ENCODE peak calls at places on chromosomes 2 and 18, in five cellular contexts. One of them, this sample, is unnamed.

GRCh38 chr18:8262221-8262620 is 347.0 kb upstream of the RAB12 start:
- DNase-seq in CD8-positive, alpha-beta memory T cell: no peak
- DNase-seq in neural progenitor cell: no peak
- DNase-seq in hepatocyte: no peak
- DNase-seq in fibroblast of lung: no peak
- DNase-seq in this sample: no peak

GRCh38 chr2:75003773-75004172 is 45.3 kb downstream of the POLE4 start:
- DNase-seq in hepatocyte: no peak
- DNase-seq in fibroblast of lung: no peak
- DNase-seq in neural progenitor cell: no peak
- DNase-seq in CD8-positive, alpha-beta memory T cell: no peak
- DNase-seq in this sample: no peak

GRCh38 chr18:3747176-3747973 is 297.4 kb downstream of the TGIF1 start:
- DNase-seq in CD8-positive, alpha-beta memory T cell: no peak
- DNase-seq in neural progenitor cell: no peak
- DNase-seq in fibroblast of lung: peak; percentile 92
- DNase-seq in hepatocyte: no peak
- DNase-seq in this sample: no peak

GRCh38 chr18:2794159-2794558 is 52.6 kb upstream of the EMILIN2 start:
- DNase-seq in CD8-positive, alpha-beta memory T cell: no peak
- DNase-seq in hepatocyte: no peak
- DNase-seq in fibroblast of lung: no peak
- DNase-seq in neural progenitor cell: no peak
- DNase-seq in this sample: no peak

GRCh38 chr2:196431076-196431475 is 208.4 kb upstream of the CCDC150 start:
- DNase-seq in fibroblast of lung: peak; percentile 51
- DNase-seq in CD8-positive, alpha-beta memory T cell: no peak
- DNase-seq in hepatocyte: no peak
- DNase-seq in neural progenitor cell: no peak
- DNase-seq in this sample: no peak

GRCh38 chr18:62957885-62958472 is 242.6 kb downstream of the PHLPP1 start:
- DNase-seq in neural progenitor cell: peak; percentile 55
- DNase-seq in hepatocyte: no peak
- DNase-seq in fibroblast of lung: peak; percentile 26
- DNase-seq in CD8-positive, alpha-beta memory T cell: peak; percentile 16
- DNase-seq in this sample: no peak

GRCh38 chr2:10821291-10821690 is 8.7 kb upstream of the PDIA6 start:
- DNase-seq in fibroblast of lung: no peak
- DNase-seq in neural progenitor cell: no peak
- DNase-seq in hepatocyte: no peak
- DNase-seq in CD8-positive, alpha-beta memory T cell: no peak
- DNase-seq in this sample: no peak

GRCh38 chr2:240759454-240759853 is 60.6 kb downstream of the KIF1A start:
- DNase-seq in hepatocyte: no peak
- DNase-seq in CD8-positive, alpha-beta memory T cell: no peak
- DNase-seq in neural progenitor cell: no peak
- DNase-seq in fibroblast of lung: peak; percentile 4
- DNase-seq in this sample: no peak

GRCh38 chr18:40157120-40157519 is 1797.9 kb upstream of the PIK3C3 start:
- DNase-seq in CD8-positive, alpha-beta memory T cell: no peak
- DNase-seq in hepatocyte: no peak
- DNase-seq in fibroblast of lung: no peak
- DNase-seq in neural progenitor cell: no peak
- DNase-seq in this sample: no peak

DNA sequence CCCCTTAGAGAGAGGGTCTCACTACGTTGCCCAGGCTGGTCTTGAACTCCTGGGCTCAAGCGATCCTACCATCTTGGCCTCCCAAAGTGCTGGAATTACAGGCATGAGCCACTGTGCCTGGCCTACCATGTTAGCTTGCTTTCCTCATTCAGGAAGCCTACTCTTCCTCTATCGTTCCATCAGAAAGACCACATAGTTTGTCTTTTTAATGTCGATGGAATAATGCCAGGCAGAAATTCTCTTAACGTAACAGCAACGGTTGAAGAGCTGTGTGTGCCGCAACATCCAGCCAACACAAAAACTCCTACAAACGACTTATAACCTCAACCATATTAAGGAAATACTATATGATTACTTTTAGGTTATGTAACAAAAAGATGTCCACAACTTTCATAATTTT is 10.6 kb downstream of the ITGB1BP1 start:
- DNase-seq in CD8-positive, alpha-beta memory T cell: no peak
- DNase-seq in fibroblast of lung: no peak
- DNase-seq in neural progenitor cell: no peak
- DNase-seq in hepatocyte: no peak
- DNase-seq in this sample: no peak
- H3K36me3 ChIP-seq in CD8-positive, alpha-beta memory T cell: peaks cover 12% of the 10 kb centered on the region
- H3K36me3 ChIP-seq in fibroblast of lung: peaks cover 13% of the 10 kb centered on the region
- H3K36me3 ChIP-seq in neural progenitor cell: no peaks in the 10 kb centered on the region
- H3K36me3 ChIP-seq in hepatocyte: no peaks in the 10 kb centered on the region
- H3K36me3 ChIP-seq in this sample: no peaks in the 10 kb centered on the region

GRCh38 chr2:37000988-37001556 is 34.7 kb upstream of the STRN start:
- DNase-seq in hepatocyte: no peak
- DNase-seq in neural progenitor cell: no peak
- DNase-seq in CD8-positive, alpha-beta memory T cell: no peak
- DNase-seq in fibroblast of lung: no peak
- DNase-seq in this sample: no peak

GRCh38 chr2:37005118-37005868 is 39.0 kb upstream of the STRN start:
- DNase-seq in CD8-positive, alpha-beta memory T cell: peak; percentile 11
- DNase-seq in fibroblast of lung: no peak
- DNase-seq in neural progenitor cell: peak; percentile 1
- DNase-seq in hepatocyte: peak; percentile 28
- DNase-seq in this sample: peak; percentile 20

DNA sequence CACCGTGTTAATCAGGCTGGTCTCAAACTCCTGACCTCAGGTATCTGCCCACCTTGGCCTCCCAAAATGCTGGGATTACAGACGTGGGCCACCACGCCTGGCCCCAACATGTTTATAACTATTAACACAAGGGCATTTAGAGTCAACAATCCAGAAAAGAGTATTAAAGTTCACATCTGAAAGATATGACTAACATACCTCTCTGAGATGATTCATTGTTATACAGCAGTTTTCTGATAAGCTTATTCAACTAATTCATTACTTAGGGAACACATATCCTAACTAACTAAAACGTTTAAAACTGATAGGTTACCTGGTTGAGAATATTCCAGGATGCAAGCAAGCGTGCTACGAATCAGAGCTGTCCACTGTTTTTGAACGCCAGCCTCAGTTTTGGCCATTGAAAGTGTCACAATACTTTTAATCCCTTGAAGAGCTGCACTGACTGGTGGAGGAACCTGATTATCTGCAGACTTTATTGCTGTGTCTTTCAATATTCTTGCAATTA is 34.0 kb upstream of the STRN start:
- DNase-seq in hepatocyte: peak; percentile 3
- DNase-seq in fibroblast of lung: peak; percentile 34
- DNase-seq in CD8-positive, alpha-beta memory T cell: no peak
- DNase-seq in neural progenitor cell: no peak
- DNase-seq in this sample: no peak
- H3K36me3 ChIP-seq in hepatocyte: no peaks in the 10 kb centered on the region
- H3K36me3 ChIP-seq in fibroblast of lung: peaks cover 6% of the 10 kb centered on the region
- H3K36me3 ChIP-seq in CD8-positive, alpha-beta memory T cell: peaks cover 9% of the 10 kb centered on the region
- H3K36me3 ChIP-seq in neural progenitor cell: peaks cover 2% of the 10 kb centered on the region
- H3K36me3 ChIP-seq in this sample: peaks cover 3% of the 10 kb centered on the region

DNA sequence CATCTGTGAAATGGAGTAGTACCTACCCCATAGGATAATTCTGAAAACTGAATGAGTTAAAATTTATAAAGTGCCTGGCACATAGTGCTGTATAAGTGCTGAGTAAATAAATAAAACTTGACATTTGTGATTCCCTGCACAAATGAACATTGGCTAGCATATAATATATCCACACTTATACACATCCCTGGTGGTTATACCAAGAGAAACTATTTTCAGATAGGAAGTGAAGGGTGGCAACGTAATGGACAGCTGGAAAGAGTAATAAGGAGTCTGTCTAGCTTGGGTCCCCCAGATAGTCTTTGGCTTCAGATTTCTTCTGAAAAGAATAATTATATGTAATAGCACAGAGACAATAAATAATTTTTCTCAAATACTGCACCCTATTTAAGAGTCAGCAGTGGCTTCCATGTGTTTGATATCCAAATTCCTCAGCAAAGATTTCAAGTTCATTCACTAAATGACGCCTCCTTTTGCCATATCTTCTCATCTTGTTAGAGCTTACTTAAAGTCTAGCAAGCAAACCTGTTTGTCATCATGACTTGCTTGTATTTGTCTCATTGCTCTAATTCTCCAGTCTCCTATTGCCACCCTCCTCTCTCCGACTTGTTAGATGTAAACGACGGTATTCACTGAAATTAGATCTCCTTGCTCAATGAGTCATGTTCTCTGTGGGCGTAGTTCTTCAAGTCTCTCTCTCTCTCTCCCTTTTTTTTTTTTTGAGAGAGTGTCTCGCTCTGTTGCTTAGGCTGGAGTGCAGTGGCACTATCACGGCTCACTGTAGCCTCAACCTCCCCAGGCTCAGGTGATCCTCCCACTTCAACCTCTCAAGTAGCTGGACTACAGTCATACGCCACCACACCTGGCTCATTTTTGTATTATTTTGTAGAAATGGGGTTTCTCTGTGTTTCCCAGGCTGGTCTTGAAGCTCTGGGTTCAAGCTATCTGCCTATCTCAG is 8.7 kb upstream of the ADGRF3 start:
- DNase-seq in fibroblast of lung: peak; percentile 99
- DNase-seq in neural progenitor cell: no peak
- DNase-seq in CD8-positive, alpha-beta memory T cell: no peak
- DNase-seq in hepatocyte: peak; percentile 71
- DNase-seq in this sample: peak; percentile 19
- H3K36me3 ChIP-seq in fibroblast of lung: no peaks in the 10 kb centered on the region
- H3K36me3 ChIP-seq in neural progenitor cell: no peaks in the 10 kb centered on the region
- H3K36me3 ChIP-seq in CD8-positive, alpha-beta memory T cell: no peaks in the 10 kb centered on the region
- H3K36me3 ChIP-seq in hepatocyte: no peaks in the 10 kb centered on the region
- H3K36me3 ChIP-seq in this sample: no peaks in the 10 kb centered on the region

DNA sequence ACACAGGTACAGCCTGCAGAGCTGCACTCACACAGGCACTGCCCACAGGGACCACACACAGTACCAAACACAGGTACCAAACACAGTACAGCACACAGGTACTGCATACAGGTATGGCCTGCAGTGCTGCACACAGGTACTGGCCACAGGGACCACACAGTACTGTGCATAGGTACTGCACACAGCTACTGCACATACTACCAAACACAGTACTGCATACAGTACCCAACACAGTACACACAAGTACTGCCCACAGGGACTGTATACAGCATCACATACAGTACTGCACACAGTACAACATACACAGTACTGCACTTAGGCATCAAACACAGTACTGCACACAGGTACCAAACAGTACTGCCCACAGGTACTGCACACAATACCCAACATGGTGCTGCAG is 74.3 kb downstream of the ZNF236 start:
- DNase-seq in CD8-positive, alpha-beta memory T cell: no peak
- DNase-seq in fibroblast of lung: no peak
- DNase-seq in hepatocyte: no peak
- DNase-seq in neural progenitor cell: no peak
- DNase-seq in this sample: no peak
- H3K36me3 ChIP-seq in CD8-positive, alpha-beta memory T cell: peaks cover 32% of the 10 kb centered on the region
- H3K36me3 ChIP-seq in fibroblast of lung: peaks cover 23% of the 10 kb centered on the region
- H3K36me3 ChIP-seq in hepatocyte: peaks cover 3% of the 10 kb centered on the region
- H3K36me3 ChIP-seq in neural progenitor cell: peaks cover 9% of the 10 kb centered on the region
- H3K36me3 ChIP-seq in this sample: peaks cover 27% of the 10 kb centered on the region

GRCh38 chr2:205860146-205860545 is 177.8 kb downstream of the NRP2 start:
- DNase-seq in hepatocyte: no peak
- DNase-seq in neural progenitor cell: no peak
- DNase-seq in CD8-positive, alpha-beta memory T cell: no peak
- DNase-seq in fibroblast of lung: no peak
- DNase-seq in this sample: no peak

GRCh38 chr2:205858781-205859478 is 176.6 kb downstream of the NRP2 start:
- DNase-seq in fibroblast of lung: peak; percentile 72
- DNase-seq in CD8-positive, alpha-beta memory T cell: no peak
- DNase-seq in hepatocyte: no peak
- DNase-seq in neural progenitor cell: no peak
- DNase-seq in this sample: no peak

GRCh38 chr2:205857532-205857931 is 175.2 kb downstream of the NRP2 start:
- DNase-seq in hepatocyte: no peak
- DNase-seq in CD8-positive, alpha-beta memory T cell: no peak
- DNase-seq in neural progenitor cell: no peak
- DNase-seq in fibroblast of lung: no peak
- DNase-seq in this sample: no peak

GRCh38 chr2:205864511-205864910 is 182.2 kb downstream of the NRP2 start:
- DNase-seq in neural progenitor cell: no peak
- DNase-seq in CD8-positive, alpha-beta memory T cell: no peak
- DNase-seq in fibroblast of lung: peak; percentile 89
- DNase-seq in hepatocyte: no peak
- DNase-seq in this sample: no peak

GRCh38 chr2:205860847-205861246 is 178.5 kb downstream of the NRP2 start:
- DNase-seq in CD8-positive, alpha-beta memory T cell: no peak
- DNase-seq in fibroblast of lung: no peak
- DNase-seq in neural progenitor cell: no peak
- DNase-seq in hepatocyte: no peak
- DNase-seq in this sample: no peak
- H3K36me3 ChIP-seq in CD8-positive, alpha-beta memory T cell: no peaks in the 10 kb centered on the region
- H3K36me3 ChIP-seq in fibroblast of lung: no peaks in the 10 kb centered on the region
- H3K36me3 ChIP-seq in neural progenitor cell: no peaks in the 10 kb centered on the region
- H3K36me3 ChIP-seq in hepatocyte: no peaks in the 10 kb centered on the region
- H3K36me3 ChIP-seq in this sample: no peaks in the 10 kb centered on the region

DNA sequence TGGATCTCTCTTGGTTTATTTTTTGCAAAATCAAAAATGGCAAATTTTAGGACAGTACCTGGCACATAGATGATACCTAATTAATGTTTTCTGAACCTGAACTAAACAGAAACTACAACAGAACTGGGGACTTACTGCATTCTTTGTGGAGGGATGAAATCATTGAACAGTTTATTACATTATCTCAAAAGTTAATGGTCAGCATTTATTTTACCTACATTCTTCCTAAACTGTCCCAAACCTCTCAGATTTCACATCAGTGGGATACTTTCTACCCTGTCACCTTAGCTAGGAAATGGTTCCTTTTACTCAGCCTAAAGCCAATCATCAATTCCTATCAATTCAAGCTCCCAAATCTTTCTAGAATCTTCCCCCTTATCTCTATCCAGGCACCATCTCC is 10.3 kb downstream of the NIF3L1 start:
- DNase-seq in neural progenitor cell: no peak
- DNase-seq in fibroblast of lung: no peak
- DNase-seq in CD8-positive, alpha-beta memory T cell: no peak
- DNase-seq in hepatocyte: no peak
- DNase-seq in this sample: no peak
- H3K36me3 ChIP-seq in neural progenitor cell: peaks cover 29% of the 10 kb centered on the region
- H3K36me3 ChIP-seq in fibroblast of lung: peaks cover 9% of the 10 kb centered on the region
- H3K36me3 ChIP-seq in CD8-positive, alpha-beta memory T cell: peaks cover 45% of the 10 kb centered on the region
- H3K36me3 ChIP-seq in hepatocyte: no peaks in the 10 kb centered on the region
- H3K36me3 ChIP-seq in this sample: peaks cover 33% of the 10 kb centered on the region

DNA sequence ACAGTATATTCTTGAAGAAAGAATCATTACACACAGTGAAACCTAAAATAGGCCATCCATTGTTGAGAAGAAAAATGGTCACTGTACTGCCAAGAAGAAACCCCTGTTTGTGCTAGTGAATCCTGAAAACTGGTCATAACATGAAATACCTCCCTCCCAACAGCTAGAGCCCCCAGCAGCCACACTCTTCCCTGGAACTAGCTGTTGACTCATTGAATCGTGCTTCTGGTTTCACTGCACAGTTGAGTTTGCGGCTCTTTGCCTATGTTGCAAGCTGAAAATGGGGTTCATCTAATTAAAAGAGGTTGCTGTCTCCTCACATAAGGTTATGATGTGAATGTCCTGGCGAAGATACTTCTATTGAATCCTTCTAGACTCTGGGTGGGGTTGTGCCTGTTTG is 86.3 kb downstream of the UGGT1 start:
- DNase-seq in fibroblast of lung: no peak
- DNase-seq in hepatocyte: no peak
- DNase-seq in CD8-positive, alpha-beta memory T cell: no peak
- DNase-seq in neural progenitor cell: no peak
- DNase-seq in this sample: no peak
- H3K36me3 ChIP-seq in fibroblast of lung: peaks cover 16% of the 10 kb centered on the region
- H3K36me3 ChIP-seq in hepatocyte: no peaks in the 10 kb centered on the region
- H3K36me3 ChIP-seq in CD8-positive, alpha-beta memory T cell: peaks cover 88% of the 10 kb centered on the region
- H3K36me3 ChIP-seq in neural progenitor cell: peaks cover 20% of the 10 kb centered on the region
- H3K36me3 ChIP-seq in this sample: peaks cover 24% of the 10 kb centered on the region

This sample was measured in H7.